ENCODE peak calls at places on chromosomes 4 and X, in eight cellular contexts. One of them, this sample, is unnamed. For H3K4me1 and H3K27me3, the result is how much of the 10 kb centered on the place peaks cover.

GRCh38 chr4:4858527-4858926 is 938 bp upstream of the MSX1 start:
- DNase-seq in DND-41: no peak
- DNase-seq in stomach: no peak
- DNase-seq in left ventricle myocardium inferior: no peak
- DNase-seq in tibial artery: no peak
- DNase-seq in fibroblast of lung: no peak
- DNase-seq in cardiac muscle cell: no peak
- DNase-seq in neural progenitor cell: peak
- DNase-seq in this sample: no peak

GRCh38 chr4:33467291-33467690 is 2747.1 kb downstream of the PCDH7 start:
- DNase-seq in stomach: no peak
- DNase-seq in neural progenitor cell: no peak
- DNase-seq in cardiac muscle cell: no peak
- DNase-seq in tibial artery: no peak
- DNase-seq in fibroblast of lung: no peak
- DNase-seq in left ventricle myocardium inferior: no peak
- DNase-seq in DND-41: no peak
- DNase-seq in this sample: no peak

GRCh38 chr4:147879676-147880075 is 147.8 kb downstream of the ARHGAP10 start:
- DNase-seq in tibial artery: no peak
- DNase-seq in cardiac muscle cell: no peak
- DNase-seq in fibroblast of lung: peak
- DNase-seq in left ventricle myocardium inferior: no peak
- DNase-seq in DND-41: no peak
- DNase-seq in stomach: no peak
- DNase-seq in neural progenitor cell: no peak
- DNase-seq in this sample: no peak

GRCh38 chrX:96425204-96425603 is 259.4 kb upstream of the DIAPH2 start:
- DNase-seq in tibial artery: no peak
- DNase-seq in cardiac muscle cell: no peak
- DNase-seq in neural progenitor cell: no peak
- DNase-seq in DND-41: no peak
- DNase-seq in stomach: no peak
- DNase-seq in fibroblast of lung: no peak
- DNase-seq in left ventricle myocardium inferior: no peak
- DNase-seq in this sample: no peak

GRCh38 chr4:111454961-111455360 is 690.3 kb upstream of the FAM241A start:
- DNase-seq in DND-41: no peak
- DNase-seq in cardiac muscle cell: no peak
- DNase-seq in neural progenitor cell: no peak
- DNase-seq in stomach: no peak
- DNase-seq in left ventricle myocardium inferior: no peak
- DNase-seq in tibial artery: no peak
- DNase-seq in fibroblast of lung: peak
- DNase-seq in this sample: no peak

GRCh38 chr4:101596786-101597185 is 193.7 kb upstream of the BANK1 start:
- DNase-seq in neural progenitor cell: no peak
- DNase-seq in cardiac muscle cell: no peak
- DNase-seq in DND-41: no peak
- DNase-seq in fibroblast of lung: no peak
- DNase-seq in stomach: no peak
- DNase-seq in tibial artery: no peak
- DNase-seq in left ventricle myocardium inferior: no peak
- DNase-seq in this sample: no peak

GRCh38 chr4:84492290-84492689 is 6.8 kb downstream of the NKX6-1 start:
- DNase-seq in cardiac muscle cell: no peak
- DNase-seq in tibial artery: no peak
- DNase-seq in neural progenitor cell: no peak
- DNase-seq in fibroblast of lung: no peak
- DNase-seq in stomach: no peak
- DNase-seq in left ventricle myocardium inferior: no peak
- DNase-seq in DND-41: no peak
- DNase-seq in this sample: no peak

GRCh38 chrX:5876984-5877655 is 351.5 kb downstream of the NLGN4X start:
- DNase-seq in cardiac muscle cell: peak
- DNase-seq in DND-41: no peak
- DNase-seq in stomach: no peak
- DNase-seq in left ventricle myocardium inferior: peak
- DNase-seq in tibial artery: no peak
- DNase-seq in neural progenitor cell: peak
- DNase-seq in fibroblast of lung: peak
- DNase-seq in this sample: no peak

GRCh38 chr4:65538571-65538970 is 131.7 kb downstream of the EPHA5 start:
- DNase-seq in cardiac muscle cell: no peak
- DNase-seq in neural progenitor cell: no peak
- DNase-seq in stomach: no peak
- DNase-seq in DND-41: no peak
- DNase-seq in fibroblast of lung: peak
- DNase-seq in tibial artery: no peak
- DNase-seq in left ventricle myocardium inferior: no peak
- DNase-seq in this sample: no peak

GRCh38 chrX:37701588-37701987 is 16.0 kb downstream of the XK start:
- DNase-seq in fibroblast of lung: no peak
- DNase-seq in left ventricle myocardium inferior: no peak
- DNase-seq in neural progenitor cell: peak
- DNase-seq in tibial artery: no peak
- DNase-seq in stomach: no peak
- DNase-seq in cardiac muscle cell: peak
- DNase-seq in DND-41: no peak
- DNase-seq in this sample: no peak

DNA sequence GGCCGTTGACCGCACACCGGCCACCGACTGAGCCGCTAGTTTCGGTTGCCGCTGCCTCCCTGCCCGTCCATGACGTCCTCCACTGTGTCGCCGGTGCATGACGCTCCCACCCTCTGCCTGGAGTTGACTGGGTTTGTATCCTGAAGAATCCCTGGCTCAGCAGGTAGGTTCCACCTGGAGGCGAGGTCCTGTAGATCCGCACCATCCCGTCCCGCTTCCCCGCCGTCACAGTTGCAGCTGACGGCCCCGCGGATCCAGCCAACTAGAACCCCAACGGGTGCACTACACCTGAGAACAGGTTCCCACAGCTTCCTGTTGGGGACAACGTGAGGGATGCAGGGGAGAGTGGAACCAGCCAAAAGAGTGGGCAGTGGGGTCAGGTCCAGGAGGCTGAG is 881 bp upstream of the SLBP start:
- DNase-seq in tibial artery: no peak
- DNase-seq in stomach: no peak
- DNase-seq in cardiac muscle cell: no peak
- DNase-seq in neural progenitor cell: no peak
- DNase-seq in DND-41: no peak
- DNase-seq in fibroblast of lung: no peak
- DNase-seq in left ventricle myocardium inferior: no peak
- DNase-seq in this sample: no peak
- H3K4me1 ChIP-seq in tibial artery: under half
- H3K4me1 ChIP-seq in stomach: half or more
- H3K4me1 ChIP-seq in cardiac muscle cell: under half
- H3K4me1 ChIP-seq in neural progenitor cell: under half
- H3K4me1 ChIP-seq in DND-41: half or more
- H3K4me1 ChIP-seq in fibroblast of lung: under half
- H3K4me1 ChIP-seq in left ventricle myocardium inferior: half or more
- H3K4me1 ChIP-seq in this sample: half or more

GRCh38 chrX:65671286-65671685 is 3.8 kb downstream of the MSN start:
- DNase-seq in DND-41: no peak
- DNase-seq in fibroblast of lung: no peak
- DNase-seq in neural progenitor cell: no peak
- DNase-seq in tibial artery: no peak
- DNase-seq in left ventricle myocardium inferior: no peak
- DNase-seq in cardiac muscle cell: no peak
- DNase-seq in stomach: no peak
- DNase-seq in this sample: no peak
- H3K27ac ChIP-seq in DND-41: peak
- H3K27ac ChIP-seq in fibroblast of lung: peak
- H3K27ac ChIP-seq in neural progenitor cell: no peak
- H3K27ac ChIP-seq in tibial artery: peak
- H3K27ac ChIP-seq in left ventricle myocardium inferior: peak
- H3K27ac ChIP-seq in cardiac muscle cell: no peak
- H3K27ac ChIP-seq in stomach: peak
- H3K27ac ChIP-seq in this sample: peak

GRCh38 chr4:31727030-31727429 is 1006.9 kb downstream of the PCDH7 start:
- DNase-seq in tibial artery: no peak
- DNase-seq in stomach: no peak
- DNase-seq in left ventricle myocardium inferior: no peak
- DNase-seq in fibroblast of lung: no peak
- DNase-seq in DND-41: no peak
- DNase-seq in neural progenitor cell: no peak
- DNase-seq in cardiac muscle cell: no peak
- DNase-seq in this sample: no peak
- H3K27me3 ChIP-seq in tibial artery: under half
- H3K27me3 ChIP-seq in stomach: under half
- H3K27me3 ChIP-seq in left ventricle myocardium inferior: under half
- H3K27me3 ChIP-seq in fibroblast of lung: under half
- H3K27me3 ChIP-seq in DND-41: under half
- H3K27me3 ChIP-seq in neural progenitor cell: under half
- H3K27me3 ChIP-seq in cardiac muscle cell: under half
- H3K27me3 ChIP-seq in this sample: under half

GRCh38 chr4:183399166-183399565 is 45.3 kb upstream of the CDKN2AIP start:
- DNase-seq in neural progenitor cell: no peak
- DNase-seq in fibroblast of lung: no peak
- DNase-seq in tibial artery: no peak
- DNase-seq in DND-41: no peak
- DNase-seq in stomach: no peak
- DNase-seq in left ventricle myocardium inferior: no peak
- DNase-seq in cardiac muscle cell: no peak
- DNase-seq in this sample: no peak
- H3K4me1 ChIP-seq in neural progenitor cell: under half
- H3K4me1 ChIP-seq in fibroblast of lung: under half
- H3K4me1 ChIP-seq in tibial artery: under half
- H3K4me1 ChIP-seq in DND-41: under half
- H3K4me1 ChIP-seq in stomach: under half
- H3K4me1 ChIP-seq in left ventricle myocardium inferior: under half
- H3K4me1 ChIP-seq in cardiac muscle cell: under half
- H3K4me1 ChIP-seq in this sample: under half

GRCh38 chr4:38866973-38867477 is 581 bp upstream of the FAM114A1 start:
- DNase-seq in tibial artery: no peak
- DNase-seq in fibroblast of lung: no peak
- DNase-seq in left ventricle myocardium inferior: no peak
- DNase-seq in DND-41: no peak
- DNase-seq in cardiac muscle cell: no peak
- DNase-seq in stomach: no peak
- DNase-seq in neural progenitor cell: no peak
- DNase-seq in this sample: no peak
- H3K27ac ChIP-seq in tibial artery: peak
- H3K27ac ChIP-seq in fibroblast of lung: peak
- H3K27ac ChIP-seq in left ventricle myocardium inferior: peak
- H3K27ac ChIP-seq in DND-41: no peak
- H3K27ac ChIP-seq in cardiac muscle cell: peak
- H3K27ac ChIP-seq in stomach: peak
- H3K27ac ChIP-seq in neural progenitor cell: no peak
- H3K27ac ChIP-seq in this sample: no peak

DNA sequence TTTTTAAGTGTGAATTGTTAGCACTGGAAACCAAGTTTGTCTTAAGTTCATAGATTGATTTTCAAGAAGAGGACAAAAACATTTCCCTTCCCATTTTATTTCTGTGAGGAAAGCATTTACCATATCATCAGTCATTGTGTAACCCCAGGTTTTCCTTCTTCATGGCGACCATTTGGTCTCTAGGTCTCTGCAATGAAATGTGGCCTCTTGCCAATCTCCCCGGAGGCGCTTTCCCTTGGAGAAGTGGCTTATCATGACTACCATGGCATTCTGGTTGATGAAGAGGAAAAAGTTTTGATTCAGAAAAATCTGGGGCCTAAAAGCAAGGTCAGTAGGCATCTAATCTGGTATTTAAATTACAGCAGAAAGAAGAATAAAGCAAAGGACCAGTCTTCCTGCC is 54.4 kb downstream of the ADD1 start:
- DNase-seq in stomach: no peak
- DNase-seq in left ventricle myocardium inferior: no peak
- DNase-seq in tibial artery: no peak
- DNase-seq in cardiac muscle cell: no peak
- DNase-seq in fibroblast of lung: no peak
- DNase-seq in DND-41: no peak
- DNase-seq in neural progenitor cell: no peak
- DNase-seq in this sample: no peak
- H3K27me3 ChIP-seq in stomach: under half
- H3K27me3 ChIP-seq in left ventricle myocardium inferior: under half
- H3K27me3 ChIP-seq in tibial artery: under half
- H3K27me3 ChIP-seq in cardiac muscle cell: under half
- H3K27me3 ChIP-seq in fibroblast of lung: under half
- H3K27me3 ChIP-seq in DND-41: under half
- H3K27me3 ChIP-seq in neural progenitor cell: under half
- H3K27me3 ChIP-seq in this sample: under half

GRCh38 chr4:169238445-169238844 is 32.3 kb downstream of the SH3RF1 start:
- DNase-seq in fibroblast of lung: peak
- DNase-seq in neural progenitor cell: no peak
- DNase-seq in stomach: no peak
- DNase-seq in left ventricle myocardium inferior: no peak
- DNase-seq in DND-41: no peak
- DNase-seq in cardiac muscle cell: no peak
- DNase-seq in tibial artery: no peak
- DNase-seq in this sample: no peak
- H3K4me1 ChIP-seq in fibroblast of lung: under half
- H3K4me1 ChIP-seq in neural progenitor cell: under half
- H3K4me1 ChIP-seq in stomach: half or more
- H3K4me1 ChIP-seq in left ventricle myocardium inferior: half or more
- H3K4me1 ChIP-seq in DND-41: under half
- H3K4me1 ChIP-seq in cardiac muscle cell: under half
- H3K4me1 ChIP-seq in tibial artery: half or more
- H3K4me1 ChIP-seq in this sample: under half

GRCh38 chr4:186192068-186192751 is 843 bp downstream of the CYP4V2 start:
- DNase-seq in tibial artery: peak
- DNase-seq in left ventricle myocardium inferior: peak
- DNase-seq in DND-41: peak
- DNase-seq in fibroblast of lung: peak
- DNase-seq in neural progenitor cell: peak
- DNase-seq in stomach: peak
- DNase-seq in cardiac muscle cell: peak
- DNase-seq in this sample: no peak

GRCh38 chr4:186188107-186188506 is 3.3 kb upstream of the CYP4V2 start:
- DNase-seq in cardiac muscle cell: no peak
- DNase-seq in DND-41: no peak
- DNase-seq in neural progenitor cell: no peak
- DNase-seq in stomach: no peak
- DNase-seq in fibroblast of lung: no peak
- DNase-seq in tibial artery: no peak
- DNase-seq in left ventricle myocardium inferior: no peak
- DNase-seq in this sample: no peak

GRCh38 chr4:186191266-186192067 is at the start of gene CYP4V2:
- DNase-seq in DND-41: peak
- DNase-seq in cardiac muscle cell: peak
- DNase-seq in left ventricle myocardium inferior: peak
- DNase-seq in stomach: peak
- DNase-seq in fibroblast of lung: peak
- DNase-seq in tibial artery: peak
- DNase-seq in neural progenitor cell: peak
- DNase-seq in this sample: peak

GRCh38 chr4:186190456-186191265 is 706 bp upstream of the CYP4V2 start:
- DNase-seq in tibial artery: peak
- DNase-seq in neural progenitor cell: peak
- DNase-seq in DND-41: peak
- DNase-seq in fibroblast of lung: peak
- DNase-seq in left ventricle myocardium inferior: no peak
- DNase-seq in cardiac muscle cell: peak
- DNase-seq in stomach: no peak
- DNase-seq in this sample: peak

DNA sequence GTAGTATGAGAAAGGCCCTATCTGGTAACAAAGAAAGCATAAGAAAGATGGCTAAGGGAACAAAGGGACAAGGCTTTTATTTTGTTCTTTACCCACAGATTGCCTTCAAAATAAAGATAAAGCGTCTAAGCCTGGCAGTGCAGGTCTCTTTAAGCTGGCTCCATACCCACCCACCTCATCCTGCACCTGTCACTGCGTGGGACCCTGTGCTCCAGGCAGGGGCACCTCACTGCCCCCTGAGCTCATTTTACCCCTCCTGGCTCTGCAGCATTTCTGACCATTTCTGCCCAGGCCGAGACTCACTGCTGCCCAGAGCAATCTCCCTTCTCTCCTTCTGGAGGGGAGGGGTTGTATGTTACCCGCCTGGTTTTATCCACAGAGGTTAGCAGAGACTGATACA is 1.7 kb upstream of the CYP4V2 start:
- DNase-seq in neural progenitor cell: no peak
- DNase-seq in tibial artery: no peak
- DNase-seq in left ventricle myocardium inferior: no peak
- DNase-seq in cardiac muscle cell: no peak
- DNase-seq in DND-41: no peak
- DNase-seq in stomach: no peak
- DNase-seq in fibroblast of lung: no peak
- DNase-seq in this sample: no peak
- H3K27ac ChIP-seq in neural progenitor cell: no peak
- H3K27ac ChIP-seq in tibial artery: peak
- H3K27ac ChIP-seq in left ventricle myocardium inferior: peak
- H3K27ac ChIP-seq in cardiac muscle cell: no peak
- H3K27ac ChIP-seq in DND-41: peak
- H3K27ac ChIP-seq in stomach: peak
- H3K27ac ChIP-seq in fibroblast of lung: no peak
- H3K27ac ChIP-seq in this sample: peak